ENCODE peak calls at places on chromosome 3, in six cellular contexts. D is astrocyte of the cerebellum, C is left ventricle myocardium inferior, Y is HFF-Myc, L is fibroblast of the aortic adventitia, H is GM20000. O is an unnamed sample.

GRCh38 chr3:102530443-102531195 is 95.8 kb downstream of the ZPLD1 start:
- DNase-seq in D (no peak), C (no peak), Y (no peak), L (no peak), H (no peak), O (peak)

GRCh38 chr3:61894988-61895935 is 333.9 kb downstream of the PTPRG start:
- DNase-seq in D (peak), C (peak), Y (peak), L (peak), H (peak), O (peak)

GRCh38 chr3:34175636-34176186 is 377.3 kb downstream of the PDCD6IP start:
- DNase-seq in D (no peak), C (no peak), Y (no peak), L (no peak), H (no peak), O (no peak)

GRCh38 chr3:143885803-143886427 is 37.6 kb upstream of the SLC9A9 start:
- DNase-seq in D (no peak), C (no peak), Y (peak), L (peak), H (peak), O (no peak)

GRCh38 chr3:191330309-191330712 is at the start of gene UTS2B:
- DNase-seq in D (no peak), C (no peak), Y (no peak), L (peak), H (no peak), O (peak)

GRCh38 chr3:99925584-99925983 is 107.9 kb downstream of the CMSS1 start:
- DNase-seq in D (peak), C (peak), Y (peak), L (peak), H (no peak), O (no peak)

GRCh38 chr3:121295966-121296365 is 249.8 kb downstream of the POLQ start:
- DNase-seq in D (no peak), C (no peak), Y (no peak), L (no peak), H (no peak), O (peak)

GRCh38 chr3:185866555-185866954 is 41.7 kb upstream of the IGF2BP2 start:
- DNase-seq in D (no peak), C (no peak), Y (no peak), L (no peak), H (no peak), O (no peak)

GRCh38 chr3:42176635-42177034 is 85.5 kb downstream of the TRAK1 start:
- DNase-seq in D (no peak), C (no peak), Y (no peak), L (no peak), H (no peak), O (no peak)

GRCh38 chr3:190242147-190242546 is 80.1 kb downstream of the CLDN1 start:
- DNase-seq in D (no peak), C (no peak), Y (no peak), L (no peak), H (no peak), O (no peak)

GRCh38 chr3:39273119-39273518 is 6.7 kb downstream of the CX3CR1 start:
- DNase-seq in D (no peak), C (no peak), Y (no peak), L (no peak), H (no peak), O (no peak)

GRCh38 chr3:4824948-4825325 is 154.3 kb upstream of the BHLHE40 start:
- DNase-seq in D (no peak), C (no peak), Y (peak), L (peak), H (no peak), O (peak)

GRCh38 chr3:195699148-195699771 is 21.5 kb upstream of the MUC20 start:
- DNase-seq in D (no peak), C (no peak), Y (no peak), L (no peak), H (peak), O (no peak)

GRCh38 chr3:146536681-146537080 is 7.7 kb downstream of the PLSCR1 start:
- DNase-seq in D (peak), C (no peak), Y (no peak), L (peak), H (no peak), O (no peak)

GRCh38 chr3:107664614-107665013 is 141.9 kb downstream of the BBX start:
- DNase-seq in D (no peak), C (no peak), Y (no peak), L (no peak), H (no peak), O (no peak)

GRCh38 chr3:171049831-171050444 is 23.4 kb upstream of the SLC2A2 start:
- DNase-seq in D (peak), C (peak), Y (peak), L (peak), H (peak), O (no peak)

GRCh38 chr3:194095464-194095863 is 40.5 kb upstream of the HES1 start:
- DNase-seq in D (no peak), C (peak), Y (no peak), L (no peak), H (no peak), O (no peak)

GRCh38 chr3:52495777-52496602 is 852 bp downstream of the STAB1 start:
- DNase-seq in D (no peak), C (no peak), Y (no peak), L (peak), H (no peak), O (no peak)

GRCh38 chr3:29427266-29428103 is 146.6 kb downstream of the RBMS3 start:
- DNase-seq in D (peak), C (no peak), Y (peak), L (peak), H (no peak), O (no peak)

GRCh38 chr3:14397940-14398800 is 4.2 kb upstream of the SLC6A6 start:
- DNase-seq in D (no peak), C (no peak), Y (no peak), L (no peak), H (no peak), O (no peak)

GRCh38 chr3:46449755-46450552 is 14.8 kb downstream of the LTF start:
- DNase-seq in D (no peak), C (no peak), Y (no peak), L (peak), H (no peak), O (no peak)

GRCh38 chr3:173396191-173397041 is 1.1 kb upstream of the NLGN1 start:
- DNase-seq in D (no peak), C (no peak), Y (no peak), L (peak), H (peak), O (no peak)

GRCh38 chr3:100072328-100073048 is 41.8 kb downstream of the FILIP1L start:
- DNase-seq in D (no peak), C (no peak), Y (no peak), L (peak), H (peak), O (no peak)

GRCh38 chr3:194369522-194370279 is at the start of gene LRRC15:
- DNase-seq in D (no peak), C (no peak), Y (no peak), L (peak), H (no peak), O (peak)

GRCh38 chr3:72679540-72680198 is 168.6 kb downstream of the SHQ1 start:
- DNase-seq in D (peak), C (no peak), Y (peak), L (peak), H (peak), O (no peak)

GRCh38 chr3:83321891-83322290 is 1560.4 kb upstream of the GBE1 start:
- DNase-seq in D (peak), C (no peak), Y (no peak), L (no peak), H (no peak), O (no peak)

GRCh38 chr3:3196148-3196861 is 16.8 kb upstream of the CRBN start:
- DNase-seq in D (no peak), C (no peak), Y (no peak), L (no peak), H (no peak), O (no peak)
- TF ChIP-seq CTCF in D (peak), C (peak), Y (peak), L (peak), H (no peak), O (peak)

DNA sequence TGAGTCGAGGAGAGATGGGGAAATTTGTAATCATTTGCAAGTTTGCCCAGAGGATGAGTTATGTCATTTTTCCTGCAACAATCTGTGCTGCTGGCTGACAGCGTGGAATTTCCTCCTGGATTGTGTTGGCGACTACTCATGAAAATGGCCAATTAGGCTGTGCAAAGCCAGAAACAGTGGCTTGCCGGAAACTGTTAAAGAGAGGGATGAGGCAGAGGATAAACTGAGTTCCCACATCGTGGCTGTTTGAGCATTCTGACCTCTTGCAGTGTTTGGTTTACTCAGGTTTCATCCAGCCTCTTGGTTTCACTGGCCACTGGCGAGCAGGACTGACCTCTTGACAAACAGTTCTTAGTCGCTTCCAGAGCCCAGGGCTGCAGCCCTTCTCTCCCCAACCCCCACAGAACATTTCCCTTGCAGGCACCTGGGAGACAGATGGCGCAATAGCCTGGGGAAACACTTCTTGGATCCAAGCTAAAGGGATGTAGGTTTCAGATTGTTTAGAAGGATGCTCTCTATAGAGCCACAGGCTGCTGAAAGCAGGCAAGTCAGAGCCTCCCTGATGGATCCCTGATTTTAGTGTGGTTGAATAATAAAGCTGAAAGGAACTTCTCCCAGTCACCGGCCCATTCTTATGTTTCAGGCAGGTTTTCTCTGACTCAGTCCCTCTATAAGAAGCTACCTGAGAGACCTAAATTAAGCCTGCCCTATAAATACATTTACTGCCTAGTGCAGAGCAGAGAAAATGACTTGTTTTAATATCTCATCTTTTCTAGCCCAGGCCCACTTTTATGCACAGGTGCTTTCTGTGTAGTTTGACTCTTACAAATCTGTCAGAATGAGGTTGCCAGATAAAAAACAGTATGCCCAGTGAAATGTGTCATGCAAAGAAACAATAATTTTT is 92.8 kb upstream of the UBE2E1 start:
- DNase-seq in D (peak), C (peak), Y (peak), L (peak), H (no peak), O (no peak)
- TF ChIP-seq CTCF in D (peak), C (peak), Y (no peak), L (no peak), H (no peak), O (peak)

GRCh38 chr3:137714551-137714950 is 49.6 kb upstream of the SOX14 start:
- DNase-seq in D (no peak), C (no peak), Y (no peak), L (no peak), H (no peak), O (no peak)

GRCh38 chr3:137709011-137709601 is 55.0 kb upstream of the SOX14 start:
- DNase-seq in D (no peak), C (no peak), Y (no peak), L (no peak), H (peak), O (no peak)
- TF ChIP-seq CTCF in D (no peak), C (peak), Y (peak), L (no peak), H (peak), O (no peak)

GRCh38 chr3:156472150-156472549 is 82.8 kb downstream of the SSR3 start:
- DNase-seq in D (no peak), C (no peak), Y (no peak), L (no peak), H (peak), O (no peak)
- TF ChIP-seq CTCF in D (no peak), C (no peak), Y (no peak), L (no peak), H (peak), O (no peak)

DNA sequence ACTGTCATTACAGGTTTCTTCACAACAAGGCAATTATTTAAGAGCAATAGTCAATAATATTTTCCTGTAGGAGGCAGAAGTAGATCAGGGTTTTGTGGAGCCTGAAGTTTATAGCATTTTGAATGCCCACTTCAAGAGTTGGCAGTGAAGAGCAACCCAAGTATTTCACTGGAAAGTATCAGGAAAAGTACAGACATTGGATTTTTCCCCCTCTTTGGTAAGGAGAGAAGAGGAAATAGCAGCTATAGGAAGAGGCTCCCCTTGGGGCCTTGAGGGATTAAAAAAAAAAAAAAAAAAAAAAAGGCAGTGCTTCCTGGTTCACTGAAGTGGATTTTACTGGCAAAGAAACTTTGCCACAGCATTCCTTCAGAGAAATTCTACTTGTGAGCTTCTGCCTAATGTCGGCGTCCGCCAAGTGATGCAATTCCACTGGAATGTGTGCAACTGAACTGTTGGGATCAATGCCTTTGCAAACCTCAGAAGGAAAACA is 5.7 kb upstream of the CNTN6 start:
- DNase-seq in D (peak), C (no peak), Y (no peak), L (peak), H (no peak), O (peak)
- TF ChIP-seq CTCF in D (peak), C (no peak), Y (no peak), L (peak), H (no peak), O (peak)

DNA sequence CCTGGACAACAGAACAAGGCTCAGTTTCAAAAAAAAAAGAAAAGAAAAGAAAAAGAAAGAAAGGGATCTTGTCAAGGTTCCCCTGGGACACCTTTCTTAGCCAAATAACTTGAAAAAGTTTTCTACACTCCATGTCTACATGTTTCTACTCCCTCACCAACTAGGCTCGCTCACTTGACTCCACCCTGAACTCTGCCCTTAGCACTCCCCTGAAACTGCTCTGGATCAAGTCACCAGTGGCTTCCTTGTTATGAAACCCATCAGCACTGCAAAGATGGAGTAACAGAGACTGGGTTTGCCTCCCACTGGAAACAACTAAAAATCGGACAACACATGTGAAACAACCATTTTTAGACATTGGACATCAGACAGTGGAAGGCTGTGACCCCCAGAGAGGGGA is 36.9 kb downstream of the TMEM40 start:
- DNase-seq in D (no peak), C (no peak), Y (no peak), L (no peak), H (no peak), O (no peak)
- TF ChIP-seq CTCF in D (no peak), C (no peak), Y (no peak), L (no peak), H (no peak), O (no peak)

GRCh38 chr3:12194669-12195161 is 36.0 kb upstream of the TIMP4 start:
- DNase-seq in D (no peak), C (no peak), Y (no peak), L (peak), H (peak), O (no peak)
- TF ChIP-seq CTCF in D (peak), C (no peak), Y (no peak), L (no peak), H (peak), O (peak)